ENCODE peak calls at places on chromosomes 3 and 15, in five cellular contexts. W is HepG2, B is H1, L is NT2/D1, Z is GM12878. M is an unnamed sample.

GRCh38 chr3:50274371-50275104 is 4.3 kb upstream of the LSMEM2 start:
- DNase-seq in W (peak), B (no peak), L (peak), Z (no peak), M (peak)

GRCh38 chr3:112132975-112133448 is at the start of gene GCSAM:
- DNase-seq in W (no peak), B (no peak), L (no peak), Z (peak), M (no peak)

GRCh38 chr3:112378989-112379692 is 46.2 kb downstream of the CD200 start:
- DNase-seq in W (no peak), B (no peak), L (no peak), Z (no peak), M (no peak)

GRCh38 chr3:54053201-54053600 is 69.2 kb upstream of the CACNA2D3 start:
- DNase-seq in W (no peak), B (no peak), L (no peak), Z (no peak), M (no peak)

GRCh38 chr15:97904196-97904572 is 56.3 kb upstream of the ARRDC4 start:
- DNase-seq in W (peak), B (peak), L (peak), Z (no peak), M (peak)

GRCh38 chr3:36525115-36525711 is 144.9 kb downstream of the STAC start:
- DNase-seq in W (no peak), B (no peak), L (no peak), Z (no peak), M (no peak)

GRCh38 chr3:128804017-128804816 is 75.2 kb upstream of the ACAD9 start:
- DNase-seq in W (no peak), B (no peak), L (no peak), Z (peak), M (no peak)

GRCh38 chr3:37372669-37373068 is 198.3 kb upstream of the LRRFIP2 start:
- DNase-seq in W (no peak), B (no peak), L (no peak), Z (no peak), M (no peak)

GRCh38 chr3:106215047-106215446 is 346.2 kb upstream of the CBLB start:
- DNase-seq in W (no peak), B (no peak), L (no peak), Z (no peak), M (no peak)

GRCh38 chr15:77162872-77163633 is 92.1 kb upstream of the TSPAN3 start:
- DNase-seq in W (no peak), B (no peak), L (no peak), Z (no peak), M (no peak)

GRCh38 chr3:23992051-23992628 is 47.1 kb downstream of the NR1D2 start:
- DNase-seq in W (no peak), B (no peak), L (no peak), Z (no peak), M (no peak)

GRCh38 chr3:88150371-88150770 is 612 bp downstream of the C3orf38 start:
- DNase-seq in W (no peak), B (no peak), L (no peak), Z (no peak), M (no peak)

GRCh38 chr3:13570391-13571194 is 21.7 kb downstream of the FBLN2 start:
- DNase-seq in W (no peak), B (no peak), L (no peak), Z (no peak), M (no peak)
- TF ChIP-seq SUZ12 in W (no peak), B (no peak), L (no peak), Z (no peak), M (no peak)

DNA sequence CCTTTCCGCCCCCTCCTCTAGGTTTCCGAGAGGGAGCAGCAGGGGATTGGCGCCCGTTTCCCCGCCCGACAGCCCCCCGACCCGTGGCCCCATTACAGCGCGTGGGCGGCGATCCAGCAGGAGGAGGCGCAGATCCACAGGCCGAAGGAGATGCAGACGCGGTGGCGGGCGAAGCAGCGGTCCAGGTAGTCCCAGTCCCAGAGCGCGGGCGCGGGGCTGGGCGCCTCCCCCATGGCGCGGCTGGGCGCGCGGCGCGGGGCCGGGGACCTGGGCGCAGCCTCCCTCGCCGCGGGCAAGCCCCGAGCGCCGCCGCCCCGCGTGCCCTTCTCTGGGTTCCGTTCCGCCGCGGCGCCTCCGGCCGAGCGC is 253 bp downstream of the TMEM44 start:
- DNase-seq in W (no peak), B (no peak), L (no peak), Z (no peak), M (no peak)
- TF ChIP-seq SUZ12 in W (no peak), B (no peak), L (no peak), Z (no peak), M (no peak)

DNA sequence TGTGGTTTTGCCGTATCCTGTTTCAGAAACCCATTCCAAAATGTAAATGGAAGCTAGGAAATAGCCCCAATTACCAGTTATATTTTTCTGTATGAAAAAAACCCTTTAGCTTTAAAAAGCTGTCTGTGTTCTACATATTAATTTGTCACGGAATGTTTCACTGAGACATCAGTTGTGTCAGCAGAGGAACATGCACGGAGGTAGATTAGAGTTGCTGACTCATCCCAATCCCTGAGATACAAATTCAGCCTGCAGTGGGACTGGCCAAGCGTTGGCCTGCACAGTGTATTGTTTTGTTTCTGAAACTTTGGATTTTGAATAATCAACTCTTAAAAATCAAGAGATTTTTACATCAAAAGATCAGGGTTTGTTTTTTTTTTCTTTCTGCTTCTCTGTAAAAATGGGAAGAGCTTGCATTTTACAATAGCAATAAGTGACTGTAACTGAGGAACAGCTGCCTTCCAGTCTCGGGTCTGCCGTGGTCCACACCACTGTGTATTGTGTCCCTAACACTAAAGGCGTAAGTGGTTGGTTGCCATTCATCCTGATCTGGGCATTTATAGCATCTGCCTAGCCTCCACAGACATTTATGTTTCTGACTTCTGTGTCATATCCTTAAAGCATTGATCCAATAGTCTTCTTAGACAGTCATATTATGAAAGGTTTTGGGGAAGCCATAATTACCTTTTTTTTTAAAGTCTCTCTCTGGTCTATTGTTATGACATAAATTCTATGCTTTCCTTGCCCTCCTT is 218.1 kb downstream of the ADAMTSL3 start:
- DNase-seq in W (no peak), B (no peak), L (no peak), Z (peak), M (no peak)
- TF ChIP-seq SUZ12 in W (no peak), B (no peak), L (no peak), Z (no peak), M (no peak)

GRCh38 chr3:123096701-123097100 is 29.9 kb downstream of the PDIA5 start:
- DNase-seq in W (no peak), B (no peak), L (no peak), Z (no peak), M (no peak)
- TF ChIP-seq SUZ12 in W (no peak), B (no peak), L (no peak), Z (no peak), M (no peak)

DNA sequence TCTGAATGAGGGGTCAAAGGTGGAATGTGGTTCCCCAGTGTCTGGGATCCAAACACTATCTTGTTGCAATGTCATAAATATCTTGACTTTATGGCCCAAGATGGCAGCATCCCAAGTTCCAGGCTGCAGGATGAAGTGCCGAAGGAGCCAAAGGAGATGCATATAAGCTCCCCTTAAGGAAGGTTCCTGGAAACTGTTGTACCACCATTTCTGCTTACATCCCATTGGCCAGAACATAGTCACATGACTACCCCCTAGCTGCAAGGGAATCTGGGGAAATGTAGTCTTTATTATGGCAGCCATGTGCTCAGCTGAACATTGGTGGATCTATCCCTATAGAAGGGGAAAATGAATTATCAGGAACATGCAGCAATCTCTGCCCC is 54.3 kb downstream of the BDH1 start:
- DNase-seq in W (peak), B (no peak), L (no peak), Z (peak), M (no peak)
- TF ChIP-seq SUZ12 in W (peak), B (no peak), L (no peak), Z (no peak), M (no peak)

GRCh38 chr15:28876131-28876844 is 9.5 kb upstream of the APBA2 start:
- DNase-seq in W (no peak), B (peak), L (peak), Z (no peak), M (no peak)
- TF ChIP-seq SUZ12 in W (no peak), B (no peak), L (no peak), Z (no peak), M (no peak)

M was measured in HEK293T.